ENCODE peak calls at places on chromosomes 4 and X, in eight cellular contexts. M is neural progenitor cell, O is HFF-Myc, S is NCI-H510A, Y is D341Med, B is BJ, C is left kidney, U is NCI-H1105. W is an unnamed sample.
A peak's percentile ranks its signal among the peaks of the same experiment; 100 is the strongest.

GRCh38 chrX:108309144-108309543 is 129.1 kb downstream of the COL4A6 start:
- DNase-seq in M (no peak), O (no peak), S (no peak), Y (no peak), B (no peak), C (no peak), U (no peak), W (no peak)

GRCh38 chrX:15646031-15646430 is 18.6 kb downstream of the CLTRN start:
- DNase-seq in M (no peak), O (no peak), S (no peak), Y (no peak), B (no peak), C (no peak), U (no peak), W (no peak)

GRCh38 chr4:56127698-56128097 is 179.0 kb downstream of the CEP135 start:
- DNase-seq in M (peak; percentile 13), O (no peak), S (no peak), Y (no peak), B (no peak), C (peak; percentile 76), U (no peak), W (peak; percentile 2)

GRCh38 chr4:144872508-144873293 is 225.3 kb downstream of the ANAPC10 start:
- DNase-seq in M (no peak), O (no peak), S (no peak), Y (no peak), B (no peak), C (peak; percentile 13), U (no peak), W (no peak)

GRCh38 chrX:135421932-135422809 is at the start of gene SMIM10L2A:
- DNase-seq in M (no peak), O (no peak), S (no peak), Y (no peak), B (no peak), C (peak; percentile 26), U (no peak), W (no peak)

GRCh38 chrX:124223524-124223923 is 108.9 kb upstream of the TEX13D start:
- DNase-seq in M (peak; percentile 40), O (no peak), S (no peak), Y (no peak), B (no peak), C (peak; percentile 34), U (no peak), W (no peak)

GRCh38 chr4:114383721-114384120 is 214.9 kb upstream of the UGT8 start:
- DNase-seq in M (no peak), O (peak; percentile 31), S (no peak), Y (no peak), B (peak; percentile 56), C (no peak), U (no peak), W (no peak)

GRCh38 chrX:42128587-42128986 is 205.2 kb upstream of the CASK start:
- DNase-seq in M (no peak), O (no peak), S (no peak), Y (no peak), B (no peak), C (no peak), U (no peak), W (no peak)

GRCh38 chrX:14362731-14363130 is 166.6 kb upstream of the GLRA2 start:
- DNase-seq in M (no peak), O (no peak), S (no peak), Y (no peak), B (peak; percentile 37), C (no peak), U (no peak), W (no peak)

GRCh38 chr4:15003891-15004700 is 1.8 kb downstream of the CPEB2 start:
- DNase-seq in M (peak; percentile 73), O (no peak), S (no peak), Y (peak; percentile 62), B (no peak), C (peak; percentile 69), U (no peak), W (peak; percentile 22)

GRCh38 chr4:158604369-158604768 is 67.3 kb downstream of the C4orf46 start:
- DNase-seq in M (no peak), O (no peak), S (no peak), Y (no peak), B (no peak), C (no peak), U (no peak), W (no peak)

GRCh38 chrX:26511621-26512363 is 295.8 kb downstream of the MAGEB5 start:
- DNase-seq in M (no peak), O (no peak), S (no peak), Y (no peak), B (no peak), C (no peak), U (no peak), W (no peak)

GRCh38 chr4:82899339-82899738 is 1.2 kb upstream of the THAP9 start:
- DNase-seq in M (no peak), O (no peak), S (no peak), Y (no peak), B (no peak), C (peak; percentile 23), U (no peak), W (no peak)

GRCh38 chr4:152896819-152897218 is 39.3 kb upstream of the FHDC1 start:
- DNase-seq in M (no peak), O (no peak), S (no peak), Y (no peak), B (peak; percentile 4), C (no peak), U (no peak), W (no peak)

GRCh38 chr4:156829194-156829593 is 142.4 kb downstream of the PDGFC start:
- DNase-seq in M (no peak), O (no peak), S (no peak), Y (no peak), B (peak; percentile 6), C (no peak), U (no peak), W (no peak)

GRCh38 chr4:90950385-90950841 is 823.2 kb downstream of the CCSER1 start:
- DNase-seq in M (no peak), O (no peak), S (peak; percentile 12), Y (no peak), B (no peak), C (peak; percentile 24), U (no peak), W (peak; percentile 21)

GRCh38 chr4:32102941-32103340 is 1382.8 kb downstream of the PCDH7 start:
- DNase-seq in M (no peak), O (no peak), S (no peak), Y (no peak), B (no peak), C (no peak), U (no peak), W (no peak)

GRCh38 chrX:46637937-46638336 is 64.4 kb downstream of the CHST7 start:
- DNase-seq in M (no peak), O (no peak), S (no peak), Y (no peak), B (no peak), C (no peak), U (no peak), W (no peak)

GRCh38 chr4:43244688-43245382 is 352.3 kb downstream of the GRXCR1 start:
- DNase-seq in M (no peak), O (no peak), S (no peak), Y (no peak), B (no peak), C (no peak), U (no peak), W (no peak)

GRCh38 chrX:10749113-10749512 is 128.7 kb upstream of the MID1 start:
- DNase-seq in M (no peak), O (no peak), S (no peak), Y (no peak), B (no peak), C (no peak), U (no peak), W (no peak)

GRCh38 chrX:101986571-101986970 is 54.7 kb upstream of the ZMAT1 start:
- DNase-seq in M (no peak), O (no peak), S (no peak), Y (no peak), B (no peak), C (no peak), U (no peak), W (no peak)

GRCh38 chr4:86972997-86973396 is 38.2 kb downstream of the AFF1 start:
- DNase-seq in M (no peak), O (no peak), S (peak; percentile 81), Y (peak; percentile 50), B (no peak), C (peak; percentile 44), U (no peak), W (no peak)

GRCh38 chrX:2837961-2838360 is 9.2 kb downstream of the GYG2 start:
- DNase-seq in M (no peak), O (no peak), S (no peak), Y (no peak), B (no peak), C (no peak), U (no peak), W (no peak)

GRCh38 chrX:45771114-45771513 is 570.4 kb upstream of the DIPK2B start:
- DNase-seq in M (no peak), O (peak; percentile 92), S (no peak), Y (no peak), B (peak; percentile 82), C (no peak), U (no peak), W (no peak)

GRCh38 chrX:116281106-116281505 is 110.6 kb downstream of the AGTR2 start:
- DNase-seq in M (no peak), O (no peak), S (no peak), Y (no peak), B (no peak), C (no peak), U (no peak), W (no peak)

GRCh38 chr4:74158561-74159396 is 861 bp downstream of the MTHFD2L start:
- DNase-seq in M (no peak), O (no peak), S (no peak), Y (no peak), B (no peak), C (peak; percentile 26), U (no peak), W (no peak)

GRCh38 chrX:48071064-48071985 is at the start of gene ZNF630:
- DNase-seq in M (peak; percentile 79), O (no peak), S (peak; percentile 62), Y (peak; percentile 82), B (peak; percentile 9), C (peak; percentile 92), U (peak; percentile 70), W (no peak)

GRCh38 chrX:84168574-84168973 is 19.4 kb downstream of the RPS6KA6 start:
- DNase-seq in M (no peak), O (no peak), S (no peak), Y (no peak), B (no peak), C (no peak), U (no peak), W (no peak)

GRCh38 chr4:6680372-6681034 is 13.2 kb upstream of the S100P start:
- DNase-seq in M (peak; percentile 46), O (no peak), S (no peak), Y (no peak), B (no peak), C (no peak), U (no peak), W (no peak)

GRCh38 chr4:149344436-149344835 is 471.2 kb downstream of the IQCM start:
- DNase-seq in M (no peak), O (no peak), S (no peak), Y (no peak), B (peak; percentile 5), C (no peak), U (no peak), W (no peak)

GRCh38 chr4:39730067-39730466 is 32.1 kb downstream of the UBE2K start:
- DNase-seq in M (no peak), O (no peak), S (no peak), Y (no peak), B (no peak), C (peak; percentile 18), U (no peak), W (no peak)

GRCh38 chrX:51098046-51098445 is 187.5 kb downstream of the BMP15 start:
- DNase-seq in M (no peak), O (no peak), S (no peak), Y (no peak), B (no peak), C (no peak), U (no peak), W (no peak)

GRCh38 chr4:16916719-16917337 is 18.4 kb upstream of the LDB2 start:
- DNase-seq in M (peak; percentile 68), O (peak; percentile 14), S (no peak), Y (peak; percentile 76), B (no peak), C (peak; percentile 60), U (peak; percentile 15), W (peak; percentile 62)

W was measured in COR-L47.